ENCODE peak calls at places on chromosomes 2 and 18, in seven cellular contexts. R is WERI-Rb-1, B is AG04450, Q is heart right ventricle, S is IMR-90, Z is foreskin fibroblast, M is A549. G is an unnamed sample.

GRCh38 chr2:143844986-143845385 is 674.9 kb downstream of the ZEB2 start:
- DNase-seq in R (no peak), B (no peak), Q (no peak), S (no peak), Z (peak), M (no peak), G (no peak)

GRCh38 chr2:212649646-212650045 is 111.0 kb upstream of the ERBB4 start:
- DNase-seq in R (no peak), B (no peak), Q (no peak), S (no peak), Z (no peak), M (no peak), G (no peak)

GRCh38 chr2:130798472-130799221 is 38.1 kb upstream of the ARHGEF4 start:
- DNase-seq in R (no peak), B (no peak), Q (peak), S (no peak), Z (peak), M (no peak), G (no peak)

GRCh38 chr2:62956646-62957045 is 94.0 kb upstream of the OTX1 start:
- DNase-seq in R (no peak), B (no peak), Q (no peak), S (no peak), Z (no peak), M (no peak), G (no peak)

GRCh38 chr2:106159867-106160785 is 34.0 kb downstream of the UXS1 start:
- DNase-seq in R (no peak), B (no peak), Q (no peak), S (no peak), Z (no peak), M (no peak), G (no peak)

GRCh38 chr2:217837001-217837491 is 165.7 kb downstream of the TNS1 start:
- DNase-seq in R (no peak), B (no peak), Q (peak), S (no peak), Z (peak), M (no peak), G (peak)

GRCh38 chr2:186058604-186059003 is 320.0 kb downstream of the FSIP2 start:
- DNase-seq in R (no peak), B (no peak), Q (no peak), S (peak), Z (no peak), M (no peak), G (no peak)

GRCh38 chr2:86225581-86225980 is 26.3 kb downstream of the MRPL35 start:
- DNase-seq in R (no peak), B (no peak), Q (peak), S (no peak), Z (peak), M (no peak), G (no peak)

GRCh38 chr18:21740474-21740723 is 193 bp upstream of the MIB1 start:
- DNase-seq in R (no peak), B (no peak), Q (no peak), S (peak), Z (peak), M (peak), G (no peak)

GRCh38 chr2:226131299-226131784 is 668.3 kb downstream of the IRS1 start:
- DNase-seq in R (no peak), B (no peak), Q (peak), S (no peak), Z (no peak), M (no peak), G (no peak)

GRCh38 chr18:10523544-10523943 is 2.3 kb upstream of the NAPG start:
- DNase-seq in R (no peak), B (no peak), Q (no peak), S (no peak), Z (no peak), M (no peak), G (no peak)

GRCh38 chr2:126368778-126369177 is 287.2 kb upstream of the GYPC start:
- DNase-seq in R (no peak), B (no peak), Q (no peak), S (no peak), Z (no peak), M (no peak), G (no peak)

GRCh38 chr18:75659535-75660023 is 232.1 kb upstream of the SMIM21 start:
- DNase-seq in R (no peak), B (no peak), Q (no peak), S (no peak), Z (no peak), M (no peak), G (no peak)

GRCh38 chr18:5417342-5417741 is 121.8 kb upstream of the ZBTB14 start:
- DNase-seq in R (no peak), B (no peak), Q (no peak), S (peak), Z (peak), M (no peak), G (no peak)

GRCh38 chr2:229445501-229446294 is 174.6 kb upstream of the PID1 start:
- DNase-seq in R (no peak), B (no peak), Q (peak), S (peak), Z (peak), M (no peak), G (peak)

GRCh38 chr2:60995376-60995775 is 22.1 kb upstream of the PEX13 start:
- DNase-seq in R (no peak), B (no peak), Q (no peak), S (no peak), Z (no peak), M (no peak), G (no peak)

GRCh38 chr2:115443550-115444185 is 1001.2 kb downstream of the DPP10 start:
- DNase-seq in R (no peak), B (no peak), Q (no peak), S (no peak), Z (no peak), M (no peak), G (no peak)

GRCh38 chr2:105674859-105675541 is 69.7 kb upstream of the NCK2 start:
- DNase-seq in R (no peak), B (no peak), Q (no peak), S (no peak), Z (no peak), M (no peak), G (no peak)

GRCh38 chr2:950627-950992 is at the start of gene SNTG2:
- DNase-seq in R (peak), B (no peak), Q (peak), S (no peak), Z (peak), M (no peak), G (no peak)

GRCh38 chr2:188693111-188693510 is 281.1 kb upstream of the COL3A1 start:
- DNase-seq in R (no peak), B (no peak), Q (peak), S (no peak), Z (no peak), M (no peak), G (no peak)

GRCh38 chr2:20812779-20813178 is 10.1 kb downstream of the LDAH start:
- DNase-seq in R (no peak), B (no peak), Q (no peak), S (no peak), Z (no peak), M (no peak), G (no peak)

GRCh38 chr2:112163541-112163981 is 25.4 kb downstream of the FBLN7 start:
- DNase-seq in R (no peak), B (no peak), Q (no peak), S (no peak), Z (no peak), M (no peak), G (no peak)

GRCh38 chr2:214542251-214542650 is 131.4 kb downstream of the VWC2L start:
- DNase-seq in R (no peak), B (no peak), Q (no peak), S (peak), Z (peak), M (no peak), G (no peak)

GRCh38 chr2:143026411-143027054 is 102.7 kb upstream of the ARHGAP15 start:
- DNase-seq in R (no peak), B (no peak), Q (peak), S (no peak), Z (peak), M (no peak), G (no peak)

GRCh38 chr2:160315337-160315736 is 115.3 kb upstream of the ITGB6 start:
- DNase-seq in R (no peak), B (no peak), Q (no peak), S (peak), Z (peak), M (no peak), G (peak)

GRCh38 chr18:50377061-50377798 is 2.4 kb downstream of the SKA1 start:
- DNase-seq in R (no peak), B (no peak), Q (no peak), S (no peak), Z (peak), M (no peak), G (no peak)

GRCh38 chr18:54712758-54713157 is 115.5 kb upstream of the RAB27B start:
- DNase-seq in R (no peak), B (no peak), Q (no peak), S (no peak), Z (no peak), M (no peak), G (no peak)

GRCh38 chr2:208718828-208719227 is 312.2 kb downstream of the PTH2R start:
- DNase-seq in R (no peak), B (no peak), Q (no peak), S (no peak), Z (no peak), M (no peak), G (no peak)

GRCh38 chr2:239370876-239371725 is 29.7 kb downstream of the HDAC4 start:
- DNase-seq in R (no peak), B (no peak), Q (no peak), S (no peak), Z (no peak), M (no peak), G (no peak)

GRCh38 chr2:239371726-239372686 is 28.8 kb downstream of the HDAC4 start:
- DNase-seq in R (no peak), B (no peak), Q (no peak), S (no peak), Z (no peak), M (no peak), G (no peak)

GRCh38 chr2:239369631-239370161 is 31.1 kb downstream of the HDAC4 start:
- DNase-seq in R (no peak), B (no peak), Q (no peak), S (no peak), Z (peak), M (no peak), G (no peak)

GRCh38 chr2:239368906-239369584 is 31.8 kb downstream of the HDAC4 start:
- DNase-seq in R (no peak), B (no peak), Q (no peak), S (no peak), Z (no peak), M (no peak), G (no peak)

DNA sequence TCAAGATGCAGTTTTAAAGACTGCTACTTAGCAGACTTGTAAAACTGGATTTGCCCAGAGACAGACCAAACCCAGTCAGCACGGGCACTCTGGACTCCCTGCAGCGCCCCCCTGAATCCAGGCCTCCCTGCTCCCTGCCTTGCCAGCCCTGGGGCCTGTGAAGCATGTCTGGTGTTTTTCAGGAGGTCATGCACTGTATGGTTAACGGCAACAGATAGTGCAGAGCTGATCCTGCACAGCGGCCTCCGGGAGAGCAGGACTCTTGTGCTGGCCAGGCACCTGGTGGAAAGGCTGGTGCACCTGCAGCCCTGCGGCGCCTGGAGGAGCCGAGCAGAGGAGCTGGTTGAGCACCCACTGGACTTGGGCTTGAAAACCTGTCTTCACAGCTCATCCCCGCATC is 30.4 kb downstream of the HDAC4 start:
- DNase-seq in R (no peak), B (no peak), Q (no peak), S (no peak), Z (no peak), M (no peak), G (no peak)
- TF ChIP-seq CTCF in R (no peak), B (no peak), Q (no peak), S (no peak), Z (no peak), M (no peak), G (no peak)

GRCh38 chr18:58438161-58438983 is 190.5 kb downstream of the ALPK2 start:
- DNase-seq in R (no peak), B (no peak), Q (no peak), S (peak), Z (peak), M (no peak), G (no peak)
- H3K4me3 ChIP-seq in R (no peak), B (peak), Q (no peak), S (peak), Z (peak), M (no peak), G (no peak)

GRCh38 chr2:36857713-36858112 is 108.6 kb downstream of the STRN start:
- DNase-seq in R (no peak), B (no peak), Q (no peak), S (no peak), Z (no peak), M (no peak), G (no peak)
- TF ChIP-seq CTCF in R (no peak), B (no peak), Q (no peak), S (no peak), Z (no peak), M (no peak), G (no peak)

DNA sequence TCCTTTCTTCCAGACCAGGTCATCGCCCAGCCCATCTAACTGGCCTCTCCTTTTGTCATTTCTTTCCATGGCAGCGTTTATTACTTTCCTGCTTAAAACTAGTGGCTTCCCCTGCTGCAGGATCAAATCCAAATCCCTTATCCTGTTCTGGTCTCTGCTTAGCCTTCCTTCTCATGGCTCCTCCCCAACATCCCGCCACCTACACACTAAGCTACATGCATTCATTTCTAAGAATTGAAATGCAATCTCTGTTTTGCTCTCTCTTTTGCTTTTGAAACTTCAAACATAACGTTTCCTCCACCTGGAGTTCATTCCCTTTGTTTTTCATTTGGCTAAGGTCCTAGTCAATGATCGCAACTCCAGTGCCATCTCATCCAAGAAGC is 18.0 kb upstream of the DPP4 start:
- DNase-seq in R (no peak), B (no peak), Q (no peak), S (no peak), Z (no peak), M (no peak), G (no peak)
- H3K4me3 ChIP-seq in R (no peak), B (no peak), Q (no peak), S (no peak), Z (no peak), M (no peak), G (no peak)

GRCh38 chr2:235675678-235676535 is 182.1 kb downstream of the AGAP1 start:
- DNase-seq in R (no peak), B (no peak), Q (no peak), S (peak), Z (peak), M (peak), G (peak)
- TF ChIP-seq CTCF in R (no peak), B (peak), Q (no peak), S (no peak), Z (no peak), M (no peak), G (no peak)

GRCh38 chr2:23550553-23550952 is 165.6 kb downstream of the KLHL29 start:
- DNase-seq in R (no peak), B (no peak), Q (no peak), S (peak), Z (no peak), M (no peak), G (peak)
- H3K4me3 ChIP-seq in R (no peak), B (no peak), Q (no peak), S (no peak), Z (no peak), M (no peak), G (no peak)

GRCh38 chr2:232230557-232230956 is 148.0 kb upstream of the ALPP start:
- DNase-seq in R (peak), B (no peak), Q (no peak), S (peak), Z (peak), M (no peak), G (no peak)
- TF ChIP-seq CTCF in R (peak), B (peak), Q (no peak), S (peak), Z (peak), M (no peak), G (peak)

GRCh38 chr2:45004569-45005181 is 4.6 kb downstream of the SIX2 start:
- DNase-seq in R (no peak), B (no peak), Q (no peak), S (peak), Z (peak), M (no peak), G (no peak)
- H3K4me3 ChIP-seq in R (no peak), B (peak), Q (no peak), S (peak), Z (no peak), M (no peak), G (peak)

DNA sequence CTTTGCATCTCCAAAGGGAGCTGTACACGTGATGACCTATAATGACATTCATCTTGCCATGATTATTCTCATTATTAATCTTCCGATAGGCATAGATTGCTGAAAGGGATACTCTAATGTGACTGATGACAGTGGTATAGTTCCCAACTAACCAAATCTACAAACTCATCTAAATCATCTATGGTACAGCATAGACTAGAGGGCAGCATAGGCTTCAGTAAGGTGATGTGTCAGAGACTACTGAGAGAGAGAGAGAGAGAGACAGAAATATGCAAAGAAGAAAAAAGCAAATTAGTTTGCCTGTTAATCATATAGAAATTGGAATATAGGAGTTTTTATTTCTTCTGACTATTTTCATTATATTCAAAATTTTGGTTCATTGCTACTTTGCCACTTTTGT is 89.3 kb downstream of the CSRNP3 start:
- DNase-seq in R (no peak), B (no peak), Q (no peak), S (no peak), Z (peak), M (no peak), G (no peak)
- TF ChIP-seq CTCF in R (no peak), B (no peak), Q (no peak), S (peak), Z (no peak), M (no peak), G (no peak)